ENCODE peak calls at places on chromosome 14, in six cellular contexts. One of them, this sample, is unnamed.

GRCh38 chr14:95318870-95319311 is 817 bp downstream of the CLMN start:
- DNase-seq in stimulated activated CD4-positive, alpha-beta T cell treated with anti-CD3 and anti-CD28 coated beads, Interleukin-4, amount 100 ng/mL, for 24 hours: no peak
- DNase-seq in GM19239: peak; percentile 32
- DNase-seq in cardiac fibroblast: no peak
- DNase-seq in H9: peak; percentile 51
- DNase-seq in fibroblast of mammary gland: no peak
- DNase-seq in this sample: no peak

GRCh38 chr14:64400829-64401459 is 12.8 kb downstream of the MTHFD1 start:
- DNase-seq in stimulated activated CD4-positive, alpha-beta T cell treated with anti-CD3 and anti-CD28 coated beads, Interleukin-4, amount 100 ng/mL, for 24 hours: no peak
- DNase-seq in GM19239: no peak
- DNase-seq in cardiac fibroblast: no peak
- DNase-seq in H9: no peak
- DNase-seq in fibroblast of mammary gland: no peak
- DNase-seq in this sample: no peak

GRCh38 chr14:61537567-61538463 is 157.5 kb upstream of the HIF1A start:
- DNase-seq in stimulated activated CD4-positive, alpha-beta T cell treated with anti-CD3 and anti-CD28 coated beads, Interleukin-4, amount 100 ng/mL, for 24 hours: peak; percentile 59
- DNase-seq in GM19239: no peak
- DNase-seq in cardiac fibroblast: peak; percentile 96
- DNase-seq in H9: peak; percentile 56
- DNase-seq in fibroblast of mammary gland: peak; percentile 86
- DNase-seq in this sample: no peak

GRCh38 chr14:101761881-101762529 is 496 bp downstream of the PPP2R5C start:
- DNase-seq in stimulated activated CD4-positive, alpha-beta T cell treated with anti-CD3 and anti-CD28 coated beads, Interleukin-4, amount 100 ng/mL, for 24 hours: peak; percentile 46
- DNase-seq in GM19239: no peak
- DNase-seq in cardiac fibroblast: no peak
- DNase-seq in H9: no peak
- DNase-seq in fibroblast of mammary gland: no peak
- DNase-seq in this sample: peak; percentile 46

GRCh38 chr14:38862381-38862780 is 240.7 kb downstream of the SEC23A start:
- DNase-seq in stimulated activated CD4-positive, alpha-beta T cell treated with anti-CD3 and anti-CD28 coated beads, Interleukin-4, amount 100 ng/mL, for 24 hours: no peak
- DNase-seq in GM19239: no peak
- DNase-seq in cardiac fibroblast: no peak
- DNase-seq in H9: no peak
- DNase-seq in fibroblast of mammary gland: no peak
- DNase-seq in this sample: no peak

GRCh38 chr14:54603362-54603761 is 36.4 kb downstream of the SAMD4A start:
- DNase-seq in stimulated activated CD4-positive, alpha-beta T cell treated with anti-CD3 and anti-CD28 coated beads, Interleukin-4, amount 100 ng/mL, for 24 hours: no peak
- DNase-seq in GM19239: no peak
- DNase-seq in cardiac fibroblast: peak; percentile 87
- DNase-seq in H9: no peak
- DNase-seq in fibroblast of mammary gland: peak; percentile 85
- DNase-seq in this sample: no peak

GRCh38 chr14:90489916-90490726 is 93.3 kb downstream of the CALM1 start:
- DNase-seq in stimulated activated CD4-positive, alpha-beta T cell treated with anti-CD3 and anti-CD28 coated beads, Interleukin-4, amount 100 ng/mL, for 24 hours: no peak
- DNase-seq in GM19239: no peak
- DNase-seq in cardiac fibroblast: peak; percentile 14
- DNase-seq in H9: no peak
- DNase-seq in fibroblast of mammary gland: peak; percentile 78
- DNase-seq in this sample: peak; percentile 7

GRCh38 chr14:22872833-22873520 is 1.4 kb downstream of the LRP10 start:
- DNase-seq in stimulated activated CD4-positive, alpha-beta T cell treated with anti-CD3 and anti-CD28 coated beads, Interleukin-4, amount 100 ng/mL, for 24 hours: no peak
- DNase-seq in GM19239: no peak
- DNase-seq in cardiac fibroblast: no peak
- DNase-seq in H9: no peak
- DNase-seq in fibroblast of mammary gland: peak; percentile 21
- DNase-seq in this sample: no peak

GRCh38 chr14:49960453-49960852 is 67.6 kb downstream of the ARF6 start:
- DNase-seq in stimulated activated CD4-positive, alpha-beta T cell treated with anti-CD3 and anti-CD28 coated beads, Interleukin-4, amount 100 ng/mL, for 24 hours: no peak
- DNase-seq in GM19239: no peak
- DNase-seq in cardiac fibroblast: no peak
- DNase-seq in H9: no peak
- DNase-seq in fibroblast of mammary gland: no peak
- DNase-seq in this sample: no peak

GRCh38 chr14:89477391-89477790 is 60.4 kb upstream of the FOXN3 start:
- DNase-seq in stimulated activated CD4-positive, alpha-beta T cell treated with anti-CD3 and anti-CD28 coated beads, Interleukin-4, amount 100 ng/mL, for 24 hours: no peak
- DNase-seq in GM19239: no peak
- DNase-seq in cardiac fibroblast: no peak
- DNase-seq in H9: no peak
- DNase-seq in fibroblast of mammary gland: no peak
- DNase-seq in this sample: no peak

GRCh38 chr14:96584907-96585671 is 82.9 kb downstream of the PAPOLA start:
- DNase-seq in stimulated activated CD4-positive, alpha-beta T cell treated with anti-CD3 and anti-CD28 coated beads, Interleukin-4, amount 100 ng/mL, for 24 hours: no peak
- DNase-seq in GM19239: no peak
- DNase-seq in cardiac fibroblast: no peak
- DNase-seq in H9: no peak
- DNase-seq in fibroblast of mammary gland: no peak
- DNase-seq in this sample: peak; percentile 9

GRCh38 chr14:61119006-61119405 is 138.0 kb downstream of the SLC38A6 start:
- DNase-seq in stimulated activated CD4-positive, alpha-beta T cell treated with anti-CD3 and anti-CD28 coated beads, Interleukin-4, amount 100 ng/mL, for 24 hours: no peak
- DNase-seq in GM19239: no peak
- DNase-seq in cardiac fibroblast: no peak
- DNase-seq in H9: no peak
- DNase-seq in fibroblast of mammary gland: no peak
- DNase-seq in this sample: no peak

GRCh38 chr14:91139776-91140175 is 25.9 kb downstream of the DGLUCY start:
- DNase-seq in stimulated activated CD4-positive, alpha-beta T cell treated with anti-CD3 and anti-CD28 coated beads, Interleukin-4, amount 100 ng/mL, for 24 hours: no peak
- DNase-seq in GM19239: no peak
- DNase-seq in cardiac fibroblast: no peak
- DNase-seq in H9: no peak
- DNase-seq in fibroblast of mammary gland: no peak
- DNase-seq in this sample: no peak

GRCh38 chr14:30681752-30682355 is 59.7 kb downstream of the SCFD1 start:
- DNase-seq in stimulated activated CD4-positive, alpha-beta T cell treated with anti-CD3 and anti-CD28 coated beads, Interleukin-4, amount 100 ng/mL, for 24 hours: no peak
- DNase-seq in GM19239: no peak
- DNase-seq in cardiac fibroblast: peak; percentile 48
- DNase-seq in H9: no peak
- DNase-seq in fibroblast of mammary gland: peak; percentile 25
- DNase-seq in this sample: no peak

GRCh38 chr14:71416392-71416791 is 509.1 kb downstream of the PCNX1 start:
- DNase-seq in stimulated activated CD4-positive, alpha-beta T cell treated with anti-CD3 and anti-CD28 coated beads, Interleukin-4, amount 100 ng/mL, for 24 hours: no peak
- DNase-seq in GM19239: no peak
- DNase-seq in cardiac fibroblast: peak; percentile 43
- DNase-seq in H9: no peak
- DNase-seq in fibroblast of mammary gland: peak; percentile 27
- DNase-seq in this sample: no peak

GRCh38 chr14:80770114-80770917 is 171.2 kb downstream of the CEP128 start:
- DNase-seq in stimulated activated CD4-positive, alpha-beta T cell treated with anti-CD3 and anti-CD28 coated beads, Interleukin-4, amount 100 ng/mL, for 24 hours: no peak
- DNase-seq in GM19239: no peak
- DNase-seq in cardiac fibroblast: peak; percentile 24
- DNase-seq in H9: no peak
- DNase-seq in fibroblast of mammary gland: peak; percentile 35
- DNase-seq in this sample: no peak

GRCh38 chr14:75299064-75299463 is 20.4 kb downstream of the FOS start:
- DNase-seq in stimulated activated CD4-positive, alpha-beta T cell treated with anti-CD3 and anti-CD28 coated beads, Interleukin-4, amount 100 ng/mL, for 24 hours: no peak
- DNase-seq in GM19239: no peak
- DNase-seq in cardiac fibroblast: peak; percentile 81
- DNase-seq in H9: no peak
- DNase-seq in fibroblast of mammary gland: peak; percentile 80
- DNase-seq in this sample: no peak

GRCh38 chr14:55874785-55875184 is 243.4 kb upstream of the PELI2 start:
- DNase-seq in stimulated activated CD4-positive, alpha-beta T cell treated with anti-CD3 and anti-CD28 coated beads, Interleukin-4, amount 100 ng/mL, for 24 hours: no peak
- DNase-seq in GM19239: no peak
- DNase-seq in cardiac fibroblast: peak; percentile 16
- DNase-seq in H9: no peak
- DNase-seq in fibroblast of mammary gland: no peak
- DNase-seq in this sample: no peak

GRCh38 chr14:90785474-90785873 is 30.8 kb downstream of the TTC7B start:
- DNase-seq in stimulated activated CD4-positive, alpha-beta T cell treated with anti-CD3 and anti-CD28 coated beads, Interleukin-4, amount 100 ng/mL, for 24 hours: no peak
- DNase-seq in GM19239: no peak
- DNase-seq in cardiac fibroblast: peak; percentile 32
- DNase-seq in H9: peak; percentile 63
- DNase-seq in fibroblast of mammary gland: no peak
- DNase-seq in this sample: no peak

GRCh38 chr14:74080820-74081460 is 3.3 kb downstream of the ALDH6A1 start:
- DNase-seq in stimulated activated CD4-positive, alpha-beta T cell treated with anti-CD3 and anti-CD28 coated beads, Interleukin-4, amount 100 ng/mL, for 24 hours: no peak
- DNase-seq in GM19239: no peak
- DNase-seq in cardiac fibroblast: peak; percentile 35
- DNase-seq in H9: no peak
- DNase-seq in fibroblast of mammary gland: no peak
- DNase-seq in this sample: no peak

GRCh38 chr14:67683821-67684220 is 9.4 kb upstream of the VTI1B start:
- DNase-seq in stimulated activated CD4-positive, alpha-beta T cell treated with anti-CD3 and anti-CD28 coated beads, Interleukin-4, amount 100 ng/mL, for 24 hours: no peak
- DNase-seq in GM19239: no peak
- DNase-seq in cardiac fibroblast: no peak
- DNase-seq in H9: no peak
- DNase-seq in fibroblast of mammary gland: no peak
- DNase-seq in this sample: no peak

GRCh38 chr14:79021756-79022155 is 851.6 kb downstream of the NRXN3 start:
- DNase-seq in stimulated activated CD4-positive, alpha-beta T cell treated with anti-CD3 and anti-CD28 coated beads, Interleukin-4, amount 100 ng/mL, for 24 hours: no peak
- DNase-seq in GM19239: no peak
- DNase-seq in cardiac fibroblast: no peak
- DNase-seq in H9: no peak
- DNase-seq in fibroblast of mammary gland: no peak
- DNase-seq in this sample: no peak

GRCh38 chr14:68281497-68281896 is 461.9 kb downstream of the RAD51B start:
- DNase-seq in stimulated activated CD4-positive, alpha-beta T cell treated with anti-CD3 and anti-CD28 coated beads, Interleukin-4, amount 100 ng/mL, for 24 hours: no peak
- DNase-seq in GM19239: no peak
- DNase-seq in cardiac fibroblast: no peak
- DNase-seq in H9: no peak
- DNase-seq in fibroblast of mammary gland: no peak
- DNase-seq in this sample: no peak

GRCh38 chr14:87869619-87870583 is 123.1 kb downstream of the GALC start:
- DNase-seq in stimulated activated CD4-positive, alpha-beta T cell treated with anti-CD3 and anti-CD28 coated beads, Interleukin-4, amount 100 ng/mL, for 24 hours: no peak
- DNase-seq in GM19239: no peak
- DNase-seq in cardiac fibroblast: peak; percentile 65
- DNase-seq in H9: no peak
- DNase-seq in fibroblast of mammary gland: peak; percentile 93
- DNase-seq in this sample: no peak

GRCh38 chr14:72649603-72650227 is 244.2 kb downstream of the DPF3 start:
- DNase-seq in stimulated activated CD4-positive, alpha-beta T cell treated with anti-CD3 and anti-CD28 coated beads, Interleukin-4, amount 100 ng/mL, for 24 hours: no peak
- DNase-seq in GM19239: no peak
- DNase-seq in cardiac fibroblast: no peak
- DNase-seq in H9: no peak
- DNase-seq in fibroblast of mammary gland: no peak
- DNase-seq in this sample: no peak

GRCh38 chr14:85573406-85573805 is 43.5 kb downstream of the FLRT2 start:
- DNase-seq in stimulated activated CD4-positive, alpha-beta T cell treated with anti-CD3 and anti-CD28 coated beads, Interleukin-4, amount 100 ng/mL, for 24 hours: no peak
- DNase-seq in GM19239: no peak
- DNase-seq in cardiac fibroblast: peak; percentile 64
- DNase-seq in H9: no peak
- DNase-seq in fibroblast of mammary gland: no peak
- DNase-seq in this sample: no peak

GRCh38 chr14:104971447-104972240 is 6.5 kb downstream of the AHNAK2 start:
- DNase-seq in stimulated activated CD4-positive, alpha-beta T cell treated with anti-CD3 and anti-CD28 coated beads, Interleukin-4, amount 100 ng/mL, for 24 hours: no peak
- DNase-seq in GM19239: no peak
- DNase-seq in cardiac fibroblast: no peak
- DNase-seq in H9: no peak
- DNase-seq in fibroblast of mammary gland: no peak
- DNase-seq in this sample: no peak

GRCh38 chr14:31510222-31510621 is 22.4 kb upstream of the GPR33 start:
- DNase-seq in stimulated activated CD4-positive, alpha-beta T cell treated with anti-CD3 and anti-CD28 coated beads, Interleukin-4, amount 100 ng/mL, for 24 hours: no peak
- DNase-seq in GM19239: no peak
- DNase-seq in cardiac fibroblast: peak; percentile 47
- DNase-seq in H9: no peak
- DNase-seq in fibroblast of mammary gland: peak; percentile 18
- DNase-seq in this sample: no peak

GRCh38 chr14:61482348-61483206 is 161.2 kb downstream of the PRKCH start:
- DNase-seq in stimulated activated CD4-positive, alpha-beta T cell treated with anti-CD3 and anti-CD28 coated beads, Interleukin-4, amount 100 ng/mL, for 24 hours: no peak
- DNase-seq in GM19239: no peak
- DNase-seq in cardiac fibroblast: no peak
- DNase-seq in H9: no peak
- DNase-seq in fibroblast of mammary gland: no peak
- DNase-seq in this sample: no peak

GRCh38 chr14:59677771-59678211 is 101.2 kb upstream of the CCDC175 start:
- DNase-seq in stimulated activated CD4-positive, alpha-beta T cell treated with anti-CD3 and anti-CD28 coated beads, Interleukin-4, amount 100 ng/mL, for 24 hours: no peak
- DNase-seq in GM19239: no peak
- DNase-seq in cardiac fibroblast: peak; percentile 50
- DNase-seq in H9: no peak
- DNase-seq in fibroblast of mammary gland: no peak
- DNase-seq in this sample: no peak

GRCh38 chr14:68468437-68469207 is 324.2 kb downstream of the ZFP36L1 start:
- DNase-seq in stimulated activated CD4-positive, alpha-beta T cell treated with anti-CD3 and anti-CD28 coated beads, Interleukin-4, amount 100 ng/mL, for 24 hours: peak; percentile 49
- DNase-seq in GM19239: no peak
- DNase-seq in cardiac fibroblast: peak; percentile 68
- DNase-seq in H9: no peak
- DNase-seq in fibroblast of mammary gland: peak; percentile 87
- DNase-seq in this sample: peak; percentile 47

GRCh38 chr14:53327716-53328115 is 174.6 kb upstream of the DDHD1 start:
- DNase-seq in stimulated activated CD4-positive, alpha-beta T cell treated with anti-CD3 and anti-CD28 coated beads, Interleukin-4, amount 100 ng/mL, for 24 hours: no peak
- DNase-seq in GM19239: no peak
- DNase-seq in cardiac fibroblast: peak; percentile 92
- DNase-seq in H9: no peak
- DNase-seq in fibroblast of mammary gland: peak; percentile 89
- DNase-seq in this sample: no peak

GRCh38 chr14:37623552-37623951 is 28.1 kb downstream of the TTC6 start:
- DNase-seq in stimulated activated CD4-positive, alpha-beta T cell treated with anti-CD3 and anti-CD28 coated beads, Interleukin-4, amount 100 ng/mL, for 24 hours: no peak
- DNase-seq in GM19239: no peak
- DNase-seq in cardiac fibroblast: peak; percentile 90
- DNase-seq in H9: no peak
- DNase-seq in fibroblast of mammary gland: peak; percentile 91
- DNase-seq in this sample: no peak

GRCh38 chr14:56474419-56475022 is 105.1 kb upstream of the TMEM260 start:
- DNase-seq in stimulated activated CD4-positive, alpha-beta T cell treated with anti-CD3 and anti-CD28 coated beads, Interleukin-4, amount 100 ng/mL, for 24 hours: peak; percentile 8
- DNase-seq in GM19239: peak; percentile 16
- DNase-seq in cardiac fibroblast: peak; percentile 67
- DNase-seq in H9: no peak
- DNase-seq in fibroblast of mammary gland: peak; percentile 48
- DNase-seq in this sample: no peak

GRCh38 chr14:22838631-22839041 is 2.3 kb downstream of the MMP14 start:
- DNase-seq in stimulated activated CD4-positive, alpha-beta T cell treated with anti-CD3 and anti-CD28 coated beads, Interleukin-4, amount 100 ng/mL, for 24 hours: no peak
- DNase-seq in GM19239: no peak
- DNase-seq in cardiac fibroblast: peak; percentile 67
- DNase-seq in H9: no peak
- DNase-seq in fibroblast of mammary gland: peak; percentile 84
- DNase-seq in this sample: no peak

GRCh38 chr14:99650189-99650588 is 5.3 kb downstream of the HHIPL1 start:
- DNase-seq in stimulated activated CD4-positive, alpha-beta T cell treated with anti-CD3 and anti-CD28 coated beads, Interleukin-4, amount 100 ng/mL, for 24 hours: no peak
- DNase-seq in GM19239: no peak
- DNase-seq in cardiac fibroblast: no peak
- DNase-seq in H9: no peak
- DNase-seq in fibroblast of mammary gland: no peak
- DNase-seq in this sample: no peak

GRCh38 chr14:104875811-104876210 is 10.7 kb downstream of the CEP170B start:
- DNase-seq in stimulated activated CD4-positive, alpha-beta T cell treated with anti-CD3 and anti-CD28 coated beads, Interleukin-4, amount 100 ng/mL, for 24 hours: no peak
- DNase-seq in GM19239: no peak
- DNase-seq in cardiac fibroblast: no peak
- DNase-seq in H9: no peak
- DNase-seq in fibroblast of mammary gland: no peak
- DNase-seq in this sample: no peak

GRCh38 chr14:105184461-105184860 is 3.3 kb upstream of the NUDT14 start:
- DNase-seq in stimulated activated CD4-positive, alpha-beta T cell treated with anti-CD3 and anti-CD28 coated beads, Interleukin-4, amount 100 ng/mL, for 24 hours: no peak
- DNase-seq in GM19239: no peak
- DNase-seq in cardiac fibroblast: no peak
- DNase-seq in H9: no peak
- DNase-seq in fibroblast of mammary gland: no peak
- DNase-seq in this sample: no peak

GRCh38 chr14:105023791-105024480 is 3.1 kb upstream of the CDCA4 start:
- DNase-seq in stimulated activated CD4-positive, alpha-beta T cell treated with anti-CD3 and anti-CD28 coated beads, Interleukin-4, amount 100 ng/mL, for 24 hours: no peak
- DNase-seq in GM19239: no peak
- DNase-seq in cardiac fibroblast: peak; percentile 84
- DNase-seq in H9: no peak
- DNase-seq in fibroblast of mammary gland: peak; percentile 81
- DNase-seq in this sample: no peak

GRCh38 chr14:50062438-50063039 is 53.8 kb downstream of the VCPKMT start:
- DNase-seq in stimulated activated CD4-positive, alpha-beta T cell treated with anti-CD3 and anti-CD28 coated beads, Interleukin-4, amount 100 ng/mL, for 24 hours: peak; percentile 86
- DNase-seq in GM19239: no peak
- DNase-seq in cardiac fibroblast: peak; percentile 68
- DNase-seq in H9: no peak
- DNase-seq in fibroblast of mammary gland: peak; percentile 74
- DNase-seq in this sample: peak; percentile 89